ENCODE peak calls at places on chromosomes 1 and 21, in five cellular contexts. M is trophoblast cell, S is IMR-90, W is neuronal stem cell, B is H1. Y is an unnamed sample.

GRCh38 chr1:112386786-112387346 is 9.1 kb upstream of the CTTNBP2NL start:
- DNase-seq in M (no peak), S (no peak), W (no peak), B (no peak), Y (no peak)

GRCh38 chr21:39048574-39048973 is 134.7 kb downstream of the PSMG1 start:
- DNase-seq in M (peak; percentile 85), S (peak; percentile 19), W (no peak), B (no peak), Y (no peak)

GRCh38 chr21:46021978-46022544 is 40.5 kb downstream of the COL6A1 start:
- DNase-seq in M (peak; percentile 53), S (no peak), W (no peak), B (no peak), Y (no peak)

GRCh38 chr1:196007763-196008162 is 600.5 kb downstream of the KCNT2 start:
- DNase-seq in M (no peak), S (no peak), W (no peak), B (no peak), Y (no peak)

GRCh38 chr1:202283379-202283844 is 58.3 kb downstream of the UBE2T start:
- DNase-seq in M (peak; percentile 62), S (peak; percentile 75), W (no peak), B (no peak), Y (no peak)

GRCh38 chr1:53220962-53221286 is 490 bp upstream of the CZIB start:
- DNase-seq in M (no peak), S (no peak), W (no peak), B (no peak), Y (no peak)

GRCh38 chr1:70231474-70231873 is 10.3 kb downstream of the SRSF11 start:
- DNase-seq in M (no peak), S (no peak), W (no peak), B (no peak), Y (no peak)

GRCh38 chr1:219731771-219732170 is 118.9 kb upstream of the ZC3H11B start:
- DNase-seq in M (peak; percentile 35), S (no peak), W (no peak), B (no peak), Y (no peak)

GRCh38 chr1:165717918-165718515 is 19.7 kb upstream of the ALDH9A1 start:
- DNase-seq in M (peak; percentile 80), S (peak; percentile 71), W (peak; percentile 18), B (peak; percentile 64), Y (peak; percentile 56)

DNA sequence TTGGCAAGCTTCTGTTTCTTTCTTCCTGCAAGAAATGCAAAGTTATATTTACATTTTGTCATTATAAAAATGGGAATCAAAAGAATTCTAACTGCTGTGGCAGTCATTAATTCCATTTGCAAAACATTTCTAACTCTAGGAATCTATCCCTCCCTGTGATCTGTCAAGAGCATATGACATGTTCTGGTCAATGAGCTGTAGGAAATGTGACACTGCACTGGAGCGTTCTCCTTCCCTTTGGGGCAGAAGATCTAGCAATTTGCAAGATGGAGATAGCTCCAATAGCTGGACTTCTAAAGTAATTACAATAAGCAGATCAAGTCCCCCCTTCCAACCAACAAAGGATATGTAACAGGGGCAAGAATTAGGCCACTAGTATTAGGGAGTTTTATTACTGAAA is 6.3 kb downstream of the TOMM20 start:
- DNase-seq in M (no peak), S (no peak), W (no peak), B (peak; percentile 6), Y (no peak)
- H3K14ac ChIP-seq in M (no peak overlapping the region), S (no peak overlapping the region), W (no peak overlapping the region), B (no peak overlapping the region), Y (no peak overlapping the region)

GRCh38 chr1:59669752-59670312 is 144.9 kb upstream of the HOOK1 start:
- DNase-seq in M (peak; percentile 44), S (peak; percentile 43), W (peak; percentile 78), B (peak; percentile 54), Y (peak; percentile 46)
- H3K27ac ChIP-seq in M (peak overlapping the region; percentile 96), S (no peak overlapping the region), W (peak overlapping the region; percentile 87), B (no peak overlapping the region), Y (peak overlapping the region; percentile 9)

GRCh38 chr1:234281826-234282489 is 91.3 kb upstream of the COA6 start:
- DNase-seq in M (no peak), S (no peak), W (peak; percentile 14), B (no peak), Y (no peak)

GRCh38 chr1:234276389-234276788 is 96.9 kb upstream of the COA6 start:
- DNase-seq in M (no peak), S (no peak), W (no peak), B (no peak), Y (no peak)

GRCh38 chr1:234280500-234280899 is 92.8 kb upstream of the COA6 start:
- DNase-seq in M (no peak), S (no peak), W (no peak), B (no peak), Y (no peak)

GRCh38 chr1:234277161-234277868 is 95.9 kb upstream of the COA6 start:
- DNase-seq in M (no peak), S (no peak), W (no peak), B (no peak), Y (no peak)

GRCh38 chr1:234279021-234279420 is 94.2 kb upstream of the COA6 start:
- DNase-seq in M (no peak), S (no peak), W (no peak), B (no peak), Y (no peak)
- H2BK120ac ChIP-seq in M (no peak overlapping the region), S (no peak overlapping the region), W (no peak overlapping the region), B (no peak overlapping the region), Y (no peak overlapping the region)

GRCh38 chr1:241519308-241520079 is at the start of gene FH:
- DNase-seq in M (peak; percentile 96), S (peak; percentile 98), W (peak; percentile 92), B (peak; percentile 88), Y (peak; percentile 96)
- H3K14ac ChIP-seq in M (peak within 1 kb of the TSS; percentile 89), S (peak within 1 kb of the TSS; percentile 74), W (peak within 1 kb of the TSS; percentile 89), B (no peak within 1 kb of the TSS), Y (no peak within 1 kb of the TSS)

GRCh38 chr1:163781146-163781545 is 459.4 kb downstream of the NUF2 start:
- DNase-seq in M (no peak), S (no peak), W (no peak), B (no peak), Y (no peak)

DNA sequence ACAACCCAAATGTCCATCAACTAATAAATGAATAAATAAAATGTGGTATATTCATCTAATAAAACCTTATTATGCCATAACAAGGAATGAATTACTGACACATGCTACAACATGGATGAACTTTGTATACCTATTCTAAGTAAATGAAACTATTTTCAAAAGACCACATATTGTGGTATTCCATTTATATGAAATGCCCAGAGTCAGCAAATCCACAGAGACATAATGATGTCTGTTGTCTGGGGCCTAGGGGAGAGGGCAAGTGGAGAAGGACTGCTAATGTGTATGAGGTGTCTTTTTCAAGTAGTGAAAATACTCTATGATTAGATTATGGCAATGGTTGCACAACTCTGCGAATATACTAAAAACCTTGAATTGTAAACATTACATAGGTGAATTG is 464.1 kb downstream of the NUF2 start:
- DNase-seq in M (no peak), S (no peak), W (no peak), B (no peak), Y (no peak)
- H3K27ac ChIP-seq in M (no peak overlapping the region), S (no peak overlapping the region), W (no peak overlapping the region), B (no peak overlapping the region), Y (no peak overlapping the region)

GRCh38 chr1:230396966-230397365 is 29.2 kb downstream of the PGBD5 start:
- DNase-seq in M (no peak), S (no peak), W (no peak), B (no peak), Y (no peak)

GRCh38 chr1:230400007-230400344 is 26.2 kb downstream of the PGBD5 start:
- DNase-seq in M (no peak), S (no peak), W (no peak), B (no peak), Y (no peak)

GRCh38 chr1:230399321-230400006 is 26.7 kb downstream of the PGBD5 start:
- DNase-seq in M (no peak), S (peak; percentile 5), W (no peak), B (no peak), Y (no peak)

GRCh38 chr1:230401096-230401495 is 25.0 kb downstream of the PGBD5 start:
- DNase-seq in M (no peak), S (no peak), W (no peak), B (no peak), Y (no peak)

GRCh38 chr1:230398856-230399255 is 27.3 kb downstream of the PGBD5 start:
- DNase-seq in M (no peak), S (no peak), W (no peak), B (no peak), Y (no peak)
- H2BK120ac ChIP-seq in M (no peak overlapping the region), S (no peak overlapping the region), W (no peak overlapping the region), B (no peak overlapping the region), Y (no peak overlapping the region)

DNA sequence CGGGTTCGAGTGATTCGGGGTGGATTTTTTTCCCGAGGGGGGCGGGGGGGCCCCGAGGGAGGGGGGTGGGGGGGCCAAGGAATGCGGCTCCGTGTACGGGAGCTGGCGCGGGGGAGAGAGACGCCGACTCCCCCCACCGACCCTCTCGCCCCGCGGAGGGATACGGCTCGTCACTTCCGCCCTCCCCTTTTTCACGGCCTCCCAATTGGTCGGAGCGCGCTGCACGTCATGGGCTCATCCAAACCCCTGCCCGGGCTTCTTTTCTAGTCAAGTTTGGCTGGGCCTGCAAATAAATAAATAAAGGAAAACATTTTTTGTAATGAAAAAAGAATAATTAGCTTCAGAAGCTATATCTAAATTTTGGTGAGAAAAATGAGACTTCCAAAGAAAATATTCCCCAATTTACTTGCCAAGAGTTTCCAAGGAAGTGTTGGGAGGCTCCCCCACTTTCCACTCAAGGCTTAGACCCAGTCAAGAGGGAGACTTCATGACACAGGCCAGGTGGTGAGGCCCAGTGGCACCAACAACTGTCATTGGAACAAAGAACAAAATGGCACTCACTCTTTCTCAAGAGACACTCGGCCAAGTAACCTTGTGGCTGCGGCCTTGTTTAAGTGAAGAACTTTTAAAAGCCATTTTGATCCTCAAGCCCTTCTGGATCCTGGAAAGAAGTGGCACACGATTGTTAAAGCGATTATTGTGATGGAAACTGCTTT is at the start of gene POGZ:
- DNase-seq in M (peak; percentile 94), S (peak; percentile 98), W (peak; percentile 84), B (peak; percentile 94), Y (peak; percentile 94)
- H3K14ac ChIP-seq in M (peak within 1 kb of the TSS; percentile 97), S (peak within 1 kb of the TSS; percentile 97), W (no peak within 1 kb of the TSS), B (no peak within 1 kb of the TSS), Y (peak within 1 kb of the TSS; percentile 91)

Y was measured in H9.